ENCODE peak calls at places on chromosomes 7 and 10, in eight cellular contexts. V, J, I, H, B, G, K and L are unnamed samples. For H3K9me3 and H3K4me1, the result is how much of the 10 kb centered on the place peaks cover.

GRCh38 chr10:127888526-127889312 is 4.0 kb downstream of the CLRN3 start:
- DNase-seq in V (no peak), J (no peak), I (no peak), H (no peak), B (no peak), G (no peak), K (peak), L (peak)

GRCh38 chr10:31707578-31708411 is 220.8 kb downstream of the ARHGAP12 start:
- DNase-seq in V (peak), J (peak), I (no peak), H (no peak), B (peak), G (no peak), K (peak), L (no peak)

GRCh38 chr7:22942191-22942590 is 71.7 kb downstream of the HYCC1 start:
- DNase-seq in V (no peak), J (no peak), I (no peak), H (no peak), B (no peak), G (no peak), K (no peak), L (no peak)

GRCh38 chr7:45242698-45243097 is 85.1 kb downstream of the RAMP3 start:
- DNase-seq in V (no peak), J (no peak), I (no peak), H (no peak), B (no peak), G (no peak), K (no peak), L (no peak)

GRCh38 chr7:99120503-99120902 is 23.4 kb downstream of the SMURF1 start:
- DNase-seq in V (no peak), J (no peak), I (no peak), H (no peak), B (no peak), G (no peak), K (no peak), L (no peak)

GRCh38 chr7:77887567-77887966 is 89.0 kb downstream of the PHTF2 start:
- DNase-seq in V (no peak), J (peak), I (no peak), H (no peak), B (no peak), G (no peak), K (no peak), L (no peak)

GRCh38 chr7:116528008-116528789 is 3.4 kb downstream of the CAV1 start:
- DNase-seq in V (peak), J (peak), I (no peak), H (no peak), B (peak), G (no peak), K (peak), L (no peak)

GRCh38 chr10:17740668-17741067 is 11.3 kb upstream of the TMEM236 start:
- DNase-seq in V (no peak), J (no peak), I (no peak), H (no peak), B (no peak), G (no peak), K (no peak), L (no peak)

GRCh38 chr7:139058963-139059362 is 23.1 kb upstream of the ZC3HAV1L start:
- DNase-seq in V (no peak), J (peak), I (no peak), H (no peak), B (no peak), G (no peak), K (no peak), L (no peak)

GRCh38 chr10:121042342-121042741 is 191.2 kb downstream of the WDR11 start:
- DNase-seq in V (no peak), J (no peak), I (no peak), H (no peak), B (no peak), G (no peak), K (no peak), L (no peak)

GRCh38 chr10:132407846-132408278 is 10.9 kb downstream of the PWWP2B start:
- DNase-seq in V (no peak), J (no peak), I (no peak), H (no peak), B (no peak), G (peak), K (peak), L (peak)

GRCh38 chr10:132570771-132571564 is 33.4 kb downstream of the INPP5A start:
- DNase-seq in V (peak), J (no peak), I (no peak), H (no peak), B (no peak), G (peak), K (peak), L (peak)

DNA sequence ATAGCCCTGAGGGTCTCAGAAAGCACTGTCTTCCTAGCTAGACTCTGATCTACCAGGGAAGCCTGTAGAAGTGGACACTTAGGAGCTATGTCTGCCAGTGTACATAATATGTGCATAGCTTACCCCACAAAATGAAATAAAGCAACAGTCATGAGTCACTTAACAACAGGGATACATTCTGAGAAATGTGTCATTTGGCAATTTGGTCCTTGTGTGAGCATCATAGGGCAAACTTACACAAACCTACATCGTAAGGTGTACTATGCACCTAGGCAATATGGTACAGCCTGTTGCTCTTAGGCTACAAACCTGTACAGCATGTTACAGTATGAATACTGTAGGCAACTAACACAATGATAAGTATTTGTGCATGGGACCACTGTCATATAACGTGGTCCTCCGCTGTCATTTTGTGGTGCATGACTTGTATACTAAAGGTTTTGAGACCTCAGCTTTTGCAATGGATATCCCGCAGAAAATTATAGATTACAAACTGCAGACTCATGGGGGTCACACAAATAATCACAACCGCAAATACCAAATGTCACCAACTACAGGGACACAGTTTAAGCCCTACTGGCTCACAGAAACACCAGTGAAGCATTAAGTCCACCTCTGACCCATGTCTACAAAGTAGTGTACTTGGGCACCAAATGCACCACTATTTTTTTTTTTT is 1.7 kb downstream of the URGCP start:
- DNase-seq in V (no peak), J (peak), I (no peak), H (no peak), B (no peak), G (no peak), K (no peak), L (peak)
- H3K4me3 ChIP-seq in V (peak), J (peak), I (peak), H (peak), B (no peak), G (no peak), K (no peak), L (no peak)

DNA sequence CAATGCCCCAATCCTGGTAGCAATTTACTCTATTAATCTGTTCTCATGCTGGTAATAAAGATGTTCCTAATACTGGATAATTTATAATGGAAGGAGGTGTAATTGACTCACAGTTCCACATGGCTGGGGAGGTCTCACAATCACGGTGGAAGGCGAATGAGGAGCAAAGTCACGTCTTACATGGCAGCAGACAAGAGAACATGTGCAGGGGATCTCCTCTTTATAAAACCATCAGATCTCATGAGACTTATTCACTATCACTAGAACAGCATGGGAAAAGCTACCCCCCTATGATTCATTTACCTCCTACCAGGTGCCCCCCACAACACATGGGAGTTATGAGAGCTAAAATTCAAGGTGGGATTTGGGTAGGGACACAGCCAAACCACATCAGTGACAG is 872.2 kb downstream of the ANKRD7 start:
- DNase-seq in V (no peak), J (no peak), I (no peak), H (no peak), B (no peak), G (no peak), K (no peak), L (no peak)
- H3K9me3 ChIP-seq in V (under half), J (under half), I (under half), H (under half), B (under half), G (under half), K (under half), L (under half)

DNA sequence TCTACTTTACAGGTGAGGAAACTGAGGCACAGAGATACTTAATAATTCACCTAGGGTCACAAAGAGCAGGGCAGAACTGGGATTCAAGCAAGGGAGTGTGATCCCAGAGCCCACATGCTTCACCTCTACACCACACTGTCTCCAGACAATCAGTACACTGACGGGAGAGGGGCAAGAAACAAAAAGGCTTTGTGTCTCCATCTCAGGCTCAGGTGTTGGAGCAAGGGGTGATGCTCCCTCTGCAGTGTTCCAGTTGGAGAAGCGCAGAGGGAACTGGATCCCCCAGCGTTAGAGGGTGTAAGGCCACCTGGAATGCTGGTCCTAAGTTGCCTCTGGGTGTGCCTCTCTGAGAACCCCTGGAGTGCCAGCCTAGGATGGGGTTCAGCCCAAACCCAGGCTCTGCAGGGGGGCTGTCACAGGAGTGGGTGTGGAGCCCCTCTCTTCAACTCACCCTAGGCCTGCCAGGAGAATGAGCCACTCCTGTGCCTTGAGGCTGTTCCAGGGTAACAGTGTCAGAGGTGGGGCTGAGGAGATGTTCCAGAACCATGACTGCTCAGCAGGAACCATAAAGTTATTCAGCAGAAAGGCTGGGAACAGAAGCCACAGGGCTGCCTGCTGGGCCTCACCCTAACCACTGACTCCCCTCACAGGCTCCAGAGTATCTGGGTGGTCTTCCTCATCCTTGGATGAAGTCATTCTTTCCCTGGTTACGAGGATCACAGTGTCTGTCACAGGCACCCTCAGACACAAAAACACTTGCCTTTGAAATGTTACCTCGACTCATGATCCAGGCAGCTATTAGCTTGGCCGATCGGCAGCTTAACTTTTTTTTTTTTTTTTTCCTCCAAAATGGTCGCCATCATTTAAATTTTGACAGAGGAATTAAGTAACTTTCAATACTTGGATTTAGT is 5.4 kb downstream of the RBP4 start:
- DNase-seq in V (no peak), J (no peak), I (no peak), H (no peak), B (peak), G (no peak), K (no peak), L (no peak)
- H3K4me1 ChIP-seq in V (under half), J (under half), I (under half), H (under half), B (under half), G (under half), K (under half), L (under half)

DNA sequence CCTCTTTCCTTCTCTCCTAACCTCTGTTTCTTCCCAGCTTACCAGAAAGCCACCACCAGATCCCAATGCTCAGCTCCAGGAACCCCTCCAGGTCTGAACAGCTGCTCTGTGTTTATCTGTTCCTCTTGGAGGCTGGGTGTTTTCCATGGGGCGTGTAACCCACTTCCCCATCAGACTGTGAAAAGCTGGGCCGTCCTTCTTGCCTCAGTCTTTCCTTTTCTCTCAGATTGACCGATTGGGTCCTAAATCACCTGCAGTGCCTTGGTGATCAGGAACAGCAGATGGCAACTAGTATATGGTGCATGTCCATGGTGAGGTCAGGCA is 4.8 kb downstream of the SH3PXD2A start:
- DNase-seq in V (no peak), J (no peak), I (no peak), H (no peak), B (no peak), G (no peak), K (no peak), L (no peak)
- H3K4me3 ChIP-seq in V (no peak), J (peak), I (no peak), H (no peak), B (no peak), G (no peak), K (no peak), L (no peak)

DNA sequence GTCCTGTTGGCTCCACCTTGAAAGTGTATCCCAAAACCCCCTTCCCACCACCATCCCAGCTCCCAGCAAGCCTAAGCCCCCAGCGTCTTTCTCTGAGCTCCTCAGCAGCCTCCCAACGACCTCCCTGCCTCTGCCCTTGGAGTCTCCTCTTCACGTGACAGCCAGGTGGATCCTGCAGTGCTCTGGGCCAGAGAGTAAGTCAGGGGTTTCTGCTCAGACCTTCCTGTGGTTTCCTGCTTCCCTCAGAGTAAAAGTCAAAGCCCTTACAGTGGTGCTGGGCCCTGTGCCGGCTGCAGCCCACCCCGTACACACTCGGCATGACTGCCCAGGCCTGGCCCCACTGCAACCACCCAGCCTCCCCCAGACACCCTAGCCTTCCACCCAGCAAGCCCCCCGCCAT is 51.9 kb downstream of the OAT start:
- DNase-seq in V (no peak), J (no peak), I (no peak), H (no peak), B (no peak), G (no peak), K (no peak), L (no peak)
- H3K9me3 ChIP-seq in V (under half), J (under half), I (under half), H (under half), B (under half), G (under half), K (under half), L (under half)

GRCh38 chr7:107937514-107937913 is 46.5 kb downstream of the DLD start:
- DNase-seq in V (no peak), J (no peak), I (no peak), H (no peak), B (no peak), G (no peak), K (no peak), L (no peak)
- H3K4me1 ChIP-seq in V (under half), J (half or more), I (under half), H (under half), B (half or more), G (under half), K (under half), L (under half)

GRCh38 chr7:17131060-17131345 is 167.4 kb upstream of the AHR start:
- DNase-seq in V (no peak), J (peak), I (no peak), H (no peak), B (no peak), G (no peak), K (no peak), L (no peak)
- H3K4me3 ChIP-seq in V (no peak), J (no peak), I (no peak), H (no peak), B (no peak), G (no peak), K (no peak), L (no peak)

GRCh38 chr7:42380411-42380810 is 143.4 kb upstream of the GLI3 start:
- DNase-seq in V (no peak), J (peak), I (no peak), H (no peak), B (no peak), G (no peak), K (no peak), L (no peak)
- H3K9me3 ChIP-seq in V (under half), J (under half), I (under half), H (under half), B (under half), G (under half), K (under half), L (under half)